ENCODE peak calls at places on chromosome 15, in six cellular contexts. Q is left colon; M is activated CD8-positive, alpha-beta T cell treated with anti-CD3 and anti-CD28 coated beads, Interleukin-2, amount 10 ng/mL, durations not matched to agents 7 days and 5 days; L is naive thymus-derived CD4-positive, alpha-beta T cell; E is stimulated activated naive B cell treated with anti-CD40 and anti-IgM and Interleukin-4, amounts not matched to agents 10 μg/mL and 1 μg/mL and 100 μg/mL, for 72 hours; J is NCI-H524. S is an unnamed sample.
A peak's percentile ranks its signal among the peaks of the same experiment; 100 is the strongest.

GRCh38 chr15:59691194-59691805 is 2.2 kb upstream of the BNIP2 start:
- DNase-seq in Q (peak; percentile 58), M (peak; percentile 69), L (peak; percentile 38), E (no peak), J (peak; percentile 39), S (no peak)

GRCh38 chr15:93173369-93173768 is 84.4 kb upstream of the RGMA start:
- DNase-seq in Q (no peak), M (no peak), L (no peak), E (no peak), J (peak; percentile 90), S (no peak)

GRCh38 chr15:34753236-34753894 is 1.4 kb downstream of the GJD2 start:
- DNase-seq in Q (no peak), M (no peak), L (no peak), E (no peak), J (no peak), S (no peak)

GRCh38 chr15:31169558-31169957 is 68.0 kb upstream of the TRPM1 start:
- DNase-seq in Q (no peak), M (no peak), L (no peak), E (no peak), J (peak; percentile 26), S (no peak)

GRCh38 chr15:90264649-90265048 is 823 bp upstream of the NGRN start:
- DNase-seq in Q (peak; percentile 60), M (peak; percentile 48), L (peak; percentile 11), E (no peak), J (no peak), S (no peak)

GRCh38 chr15:87672309-87672897 is 584.1 kb downstream of the NTRK3 start:
- DNase-seq in Q (no peak), M (no peak), L (no peak), E (no peak), J (peak; percentile 46), S (no peak)

GRCh38 chr15:100727291-100727851 is 125.0 kb downstream of the ASB7 start:
- DNase-seq in Q (no peak), M (peak; percentile 7), L (no peak), E (no peak), J (no peak), S (peak; percentile 53)

GRCh38 chr15:47661661-47662180 is 55.6 kb upstream of the SEMA6D start:
- DNase-seq in Q (no peak), M (no peak), L (no peak), E (no peak), J (no peak), S (no peak)

GRCh38 chr15:101031203-101031602 is 112.0 kb downstream of the LRRK1 start:
- DNase-seq in Q (no peak), M (peak; percentile 9), L (no peak), E (no peak), J (no peak), S (no peak)

GRCh38 chr15:49890689-49891088 is 228.3 kb downstream of the ATP8B4 start:
- DNase-seq in Q (peak; percentile 35), M (no peak), L (no peak), E (no peak), J (no peak), S (no peak)

GRCh38 chr15:57216288-57216687 is 160.0 kb upstream of the CGNL1 start:
- DNase-seq in Q (no peak), M (no peak), L (no peak), E (no peak), J (peak; percentile 69), S (no peak)

GRCh38 chr15:82986442-82986780 is 401 bp downstream of the RAMAC start:
- DNase-seq in Q (no peak), M (peak; percentile 57), L (no peak), E (no peak), J (no peak), S (no peak)

S was measured in coronary artery.